ENCODE peak calls at places on chromosome 18, in seven cellular contexts. V is NCI-H1105; Y is activated CD4-positive, alpha-beta T cell treated with anti-CD3 and anti-CD28 coated beads for 24 hours; E is DMS79; R is naive thymus-derived CD4-positive, alpha-beta T cell; N is hippocampal formation; W is substantia nigra. F is an unnamed sample.

GRCh38 chr18:43650423-43650822 is 373.1 kb upstream of the SYT4 start:
- DNase-seq in V (no peak), N (no peak), W (no peak), R (no peak), Y (no peak), E (no peak), F (no peak)

GRCh38 chr18:58505181-58505580 is 123.7 kb downstream of the ALPK2 start:
- DNase-seq in E (no peak), N (no peak), V (no peak), R (no peak), W (no peak), Y (no peak), F (no peak)

GRCh38 chr18:47997338-47997780 is 66.9 kb upstream of the SMAD2 start:
- DNase-seq in N (no peak), Y (peak; percentile 6), R (no peak), E (no peak), W (no peak), V (no peak), F (no peak)

GRCh38 chr18:35376393-35376741 is 770 bp downstream of the ZNF396 start:
- DNase-seq in Y (no peak), N (no peak), W (no peak), R (no peak), V (peak; percentile 36), E (no peak), F (no peak)

GRCh38 chr18:58051765-58052460 is 7.9 kb downstream of the NEDD4L start:
- DNase-seq in R (no peak), N (no peak), E (no peak), V (no peak), W (no peak), Y (no peak), F (no peak)

GRCh38 chr18:37207343-37207742 is 358.3 kb downstream of the CELF4 start:
- DNase-seq in R (no peak), Y (no peak), E (no peak), W (no peak), V (no peak), N (no peak), F (no peak)

GRCh38 chr18:23822590-23823385 is 133.5 kb downstream of the LAMA3 start:
- DNase-seq in E (no peak), Y (no peak), N (no peak), W (no peak), R (no peak), V (no peak), F (no peak)

GRCh38 chr18:23837591-23837990 is 148.3 kb downstream of the LAMA3 start:
- DNase-seq in N (no peak), E (no peak), V (no peak), R (no peak), Y (no peak), W (no peak), F (no peak)

GRCh38 chr18:47983946-47984345 is 53.5 kb upstream of the SMAD2 start:
- DNase-seq in N (no peak), Y (no peak), W (no peak), E (no peak), V (no peak), R (no peak), F (no peak)

GRCh38 chr18:48136051-48136543 is 205.6 kb upstream of the SMAD2 start:
- DNase-seq in Y (no peak), N (no peak), E (peak; percentile 25), R (no peak), V (peak; percentile 63), W (no peak), F (no peak)

GRCh38 chr18:45505497-45506206 is 109.6 kb upstream of the SLC14A2 start:
- DNase-seq in R (no peak), W (no peak), E (no peak), N (no peak), Y (no peak), V (no peak), F (no peak)